ENCODE peak calls at places on chromosome 4, in four cellular contexts. V is memory B cell, G is GM18507, T is activated gamma-delta T cell treated with Interleukin-2 at 50 U/mL for 16 hours. J is an unnamed sample.

GRCh38 chr4:13733817-13734216 is 106.3 kb upstream of the BOD1L1 start:
- DNase-seq in T (no peak), V (no peak), G (no peak), J (no peak)

GRCh38 chr4:145808021-145808650 is 128.2 kb downstream of the C4orf51 start:
- DNase-seq in T (no peak), G (peak; percentile 33), V (no peak), J (no peak)

GRCh38 chr4:87180767-87181166 is 39.7 kb downstream of the KLHL8 start:
- DNase-seq in T (no peak), G (no peak), V (no peak), J (no peak)

GRCh38 chr4:168560184-168560834 is 63.5 kb downstream of the PALLD start:
- DNase-seq in V (no peak), T (no peak), G (no peak), J (no peak)

GRCh38 chr4:82360298-82361177 is 13.3 kb downstream of the HNRNPD start:
- DNase-seq in G (no peak), V (no peak), T (no peak), J (no peak)

GRCh38 chr4:10656988-10657387 is 27.6 kb downstream of the CLNK start:
- DNase-seq in V (no peak), T (no peak), G (no peak), J (no peak)

GRCh38 chr4:79852305-79852730 is 220.7 kb downstream of the ANTXR2 start:
- DNase-seq in T (no peak), V (no peak), G (no peak), J (no peak)

GRCh38 chr4:16329132-16329796 is 103.0 kb upstream of the TAPT1 start:
- DNase-seq in G (no peak), T (no peak), V (no peak), J (no peak)

GRCh38 chr4:26206339-26206738 is 114.5 kb upstream of the RBPJ start:
- DNase-seq in T (no peak), G (no peak), V (no peak), J (no peak)

GRCh38 chr4:5839751-5840674 is 52.9 kb downstream of the CRMP1 start:
- DNase-seq in G (no peak), V (no peak), T (no peak), J (no peak)

GRCh38 chr4:3442959-3443749 is 1.4 kb downstream of the HGFAC start:
- DNase-seq in T (peak; percentile 62), V (peak; percentile 92), G (peak; percentile 87), J (no peak)

GRCh38 chr4:99811850-99812249 is 4.8 kb upstream of the DAPP1 start:
- DNase-seq in G (no peak), V (peak; percentile 42), T (peak; percentile 27), J (peak; percentile 19)

GRCh38 chr4:130077275-130077674 is 981.3 kb downstream of the C4orf33 start:
- DNase-seq in T (no peak), G (no peak), V (no peak), J (no peak)